ENCODE peak calls at places on chromosomes 13 and 19, in eight cellular contexts. One of them, this sample, is unnamed.

GRCh38 chr19:41887711-41888382 is 4.9 kb downstream of the ARHGEF1 start:
- DNase-seq in H1: peak; percentile 74
- DNase-seq in breast epithelium: peak; percentile 63
- DNase-seq in K562: no peak
- DNase-seq in prostate gland: no peak
- DNase-seq in transverse colon: peak; percentile 77
- DNase-seq in stomach: peak; percentile 76
- DNase-seq in HCT116: peak; percentile 93
- DNase-seq in this sample: no peak

GRCh38 chr13:109301276-109301675 is 485.1 kb downstream of the IRS2 start:
- DNase-seq in breast epithelium: no peak
- DNase-seq in HCT116: no peak
- DNase-seq in K562: no peak
- DNase-seq in stomach: no peak
- DNase-seq in H1: no peak
- DNase-seq in transverse colon: no peak
- DNase-seq in prostate gland: no peak
- DNase-seq in this sample: no peak

GRCh38 chr19:46489445-46490272 is 6.0 kb downstream of the PNMA8B start:
- DNase-seq in prostate gland: no peak
- DNase-seq in K562: peak; percentile 57
- DNase-seq in HCT116: no peak
- DNase-seq in stomach: peak; percentile 50
- DNase-seq in transverse colon: peak; percentile 26
- DNase-seq in H1: peak; percentile 74
- DNase-seq in breast epithelium: no peak
- DNase-seq in this sample: no peak

GRCh38 chr13:49679244-49679643 is 12.0 kb downstream of the EBPL start:
- DNase-seq in transverse colon: no peak
- DNase-seq in stomach: peak; percentile 38
- DNase-seq in H1: no peak
- DNase-seq in prostate gland: no peak
- DNase-seq in HCT116: no peak
- DNase-seq in breast epithelium: no peak
- DNase-seq in K562: no peak
- DNase-seq in this sample: no peak

GRCh38 chr13:76594435-76594834 is 291.8 kb downstream of the KCTD12 start:
- DNase-seq in prostate gland: no peak
- DNase-seq in H1: no peak
- DNase-seq in transverse colon: no peak
- DNase-seq in stomach: no peak
- DNase-seq in HCT116: no peak
- DNase-seq in breast epithelium: no peak
- DNase-seq in K562: no peak
- DNase-seq in this sample: no peak

GRCh38 chr13:27024781-27025492 is 146.7 kb downstream of the USP12 start:
- DNase-seq in HCT116: no peak
- DNase-seq in breast epithelium: no peak
- DNase-seq in H1: no peak
- DNase-seq in transverse colon: no peak
- DNase-seq in K562: no peak
- DNase-seq in stomach: no peak
- DNase-seq in prostate gland: no peak
- DNase-seq in this sample: no peak

GRCh38 chr13:84137292-84137691 is 255.0 kb upstream of the SLITRK1 start:
- DNase-seq in stomach: no peak
- DNase-seq in breast epithelium: no peak
- DNase-seq in K562: no peak
- DNase-seq in H1: no peak
- DNase-seq in HCT116: no peak
- DNase-seq in transverse colon: peak; percentile 25
- DNase-seq in prostate gland: no peak
- DNase-seq in this sample: no peak

GRCh38 chr19:9528757-9529336 is 9.6 kb downstream of the ZNF426 start:
- DNase-seq in transverse colon: no peak
- DNase-seq in prostate gland: no peak
- DNase-seq in H1: no peak
- DNase-seq in breast epithelium: no peak
- DNase-seq in stomach: no peak
- DNase-seq in HCT116: no peak
- DNase-seq in K562: no peak
- DNase-seq in this sample: no peak

GRCh38 chr19:30228726-30229523 is 143.3 kb upstream of the ZNF536 start:
- DNase-seq in prostate gland: no peak
- DNase-seq in breast epithelium: no peak
- DNase-seq in H1: peak; percentile 58
- DNase-seq in stomach: no peak
- DNase-seq in transverse colon: no peak
- DNase-seq in K562: no peak
- DNase-seq in HCT116: no peak
- DNase-seq in this sample: no peak

GRCh38 chr19:41926028-41926860 is 2.0 kb downstream of the ERFL start:
- DNase-seq in prostate gland: no peak
- DNase-seq in H1: no peak
- DNase-seq in K562: no peak
- DNase-seq in HCT116: no peak
- DNase-seq in transverse colon: no peak
- DNase-seq in breast epithelium: no peak
- DNase-seq in stomach: no peak
- DNase-seq in this sample: no peak

GRCh38 chr19:16457195-16457953 is 14.4 kb downstream of the EPS15L1 start:
- DNase-seq in H1: peak; percentile 54
- DNase-seq in K562: peak; percentile 57
- DNase-seq in breast epithelium: no peak
- DNase-seq in stomach: peak; percentile 36
- DNase-seq in prostate gland: no peak
- DNase-seq in HCT116: no peak
- DNase-seq in transverse colon: no peak
- DNase-seq in this sample: no peak

GRCh38 chr13:114234645-114235421 is at the start of gene CDC16:
- DNase-seq in HCT116: peak; percentile 90
- DNase-seq in transverse colon: peak; percentile 95
- DNase-seq in prostate gland: peak; percentile 87
- DNase-seq in breast epithelium: peak; percentile 85
- DNase-seq in stomach: peak; percentile 95
- DNase-seq in H1: peak; percentile 89
- DNase-seq in K562: peak; percentile 92
- DNase-seq in this sample: peak; percentile 97

GRCh38 chr19:8881512-8881911 is 49.3 kb downstream of the MBD3L1 start:
- DNase-seq in stomach: no peak
- DNase-seq in H1: no peak
- DNase-seq in K562: no peak
- DNase-seq in HCT116: no peak
- DNase-seq in breast epithelium: no peak
- DNase-seq in prostate gland: no peak
- DNase-seq in transverse colon: no peak
- DNase-seq in this sample: no peak

GRCh38 chr13:77729502-77730221 is 32.2 kb downstream of the SLAIN1 start:
- DNase-seq in K562: no peak
- DNase-seq in HCT116: no peak
- DNase-seq in H1: no peak
- DNase-seq in stomach: no peak
- DNase-seq in breast epithelium: no peak
- DNase-seq in prostate gland: no peak
- DNase-seq in transverse colon: no peak
- DNase-seq in this sample: no peak

GRCh38 chr13:109704771-109705628 is 81.4 kb downstream of the IRS2 start:
- DNase-seq in K562: no peak
- DNase-seq in H1: no peak
- DNase-seq in HCT116: no peak
- DNase-seq in breast epithelium: no peak
- DNase-seq in transverse colon: peak; percentile 59
- DNase-seq in prostate gland: no peak
- DNase-seq in stomach: peak; percentile 57
- DNase-seq in this sample: no peak

GRCh38 chr13:50107205-50107604 is 92.0 kb downstream of the KCNRG start:
- DNase-seq in H1: no peak
- DNase-seq in prostate gland: no peak
- DNase-seq in K562: no peak
- DNase-seq in stomach: no peak
- DNase-seq in transverse colon: no peak
- DNase-seq in breast epithelium: no peak
- DNase-seq in HCT116: no peak
- DNase-seq in this sample: no peak

GRCh38 chr19:3234800-3235199 is 10.3 kb downstream of the CELF5 start:
- DNase-seq in transverse colon: no peak
- DNase-seq in stomach: no peak
- DNase-seq in HCT116: no peak
- DNase-seq in breast epithelium: no peak
- DNase-seq in H1: peak; percentile 93
- DNase-seq in K562: peak; percentile 62
- DNase-seq in prostate gland: no peak
- DNase-seq in this sample: no peak

GRCh38 chr19:46367434-46367833 is 20.5 kb downstream of the PPP5C start:
- DNase-seq in HCT116: no peak
- DNase-seq in prostate gland: no peak
- DNase-seq in stomach: no peak
- DNase-seq in K562: no peak
- DNase-seq in H1: no peak
- DNase-seq in transverse colon: no peak
- DNase-seq in breast epithelium: no peak
- DNase-seq in this sample: no peak

GRCh38 chr19:6402834-6403608 is 10.1 kb upstream of the GTF2F1 start:
- DNase-seq in stomach: no peak
- DNase-seq in HCT116: no peak
- DNase-seq in prostate gland: no peak
- DNase-seq in breast epithelium: no peak
- DNase-seq in transverse colon: peak; percentile 84
- DNase-seq in H1: no peak
- DNase-seq in K562: peak; percentile 4
- DNase-seq in this sample: no peak

GRCh38 chr19:2266183-2266993 is 10.2 kb upstream of the JSRP1 start:
- DNase-seq in HCT116: no peak
- DNase-seq in stomach: peak; percentile 93
- DNase-seq in breast epithelium: peak; percentile 81
- DNase-seq in prostate gland: peak; percentile 48
- DNase-seq in K562: peak; percentile 60
- DNase-seq in transverse colon: peak; percentile 93
- DNase-seq in H1: no peak
- DNase-seq in this sample: peak; percentile 94

GRCh38 chr19:56109216-56109615 is 11.9 kb downstream of the ZNF787 start:
- DNase-seq in transverse colon: no peak
- DNase-seq in stomach: no peak
- DNase-seq in H1: no peak
- DNase-seq in breast epithelium: no peak
- DNase-seq in prostate gland: no peak
- DNase-seq in K562: no peak
- DNase-seq in HCT116: no peak
- DNase-seq in this sample: no peak

GRCh38 chr19:23996549-23996948 is 81.9 kb downstream of the ZNF726 start:
- DNase-seq in HCT116: peak; percentile 3
- DNase-seq in breast epithelium: no peak
- DNase-seq in stomach: no peak
- DNase-seq in transverse colon: no peak
- DNase-seq in H1: peak; percentile 56
- DNase-seq in K562: peak; percentile 65
- DNase-seq in prostate gland: no peak
- DNase-seq in this sample: no peak

GRCh38 chr13:111929036-111929616 is 137.8 kb upstream of the SOX1 start:
- DNase-seq in stomach: peak; percentile 18
- DNase-seq in breast epithelium: no peak
- DNase-seq in K562: no peak
- DNase-seq in transverse colon: no peak
- DNase-seq in HCT116: no peak
- DNase-seq in H1: no peak
- DNase-seq in prostate gland: no peak
- DNase-seq in this sample: no peak

GRCh38 chr19:1408300-1409203 is 1.2 kb downstream of the DAZAP1 start:
- DNase-seq in breast epithelium: no peak
- DNase-seq in transverse colon: peak; percentile 55
- DNase-seq in stomach: peak; percentile 51
- DNase-seq in HCT116: no peak
- DNase-seq in H1: no peak
- DNase-seq in K562: peak; percentile 70
- DNase-seq in prostate gland: no peak
- DNase-seq in this sample: no peak

GRCh38 chr13:109314101-109314500 is 472.3 kb downstream of the IRS2 start:
- DNase-seq in H1: no peak
- DNase-seq in prostate gland: no peak
- DNase-seq in HCT116: no peak
- DNase-seq in transverse colon: no peak
- DNase-seq in stomach: no peak
- DNase-seq in breast epithelium: no peak
- DNase-seq in K562: no peak
- DNase-seq in this sample: peak; percentile 79

GRCh38 chr19:47032171-47032811 is 12.7 kb downstream of the NPAS1 start:
- DNase-seq in breast epithelium: no peak
- DNase-seq in H1: peak; percentile 90
- DNase-seq in transverse colon: peak; percentile 67
- DNase-seq in prostate gland: peak; percentile 32
- DNase-seq in stomach: peak; percentile 70
- DNase-seq in HCT116: peak; percentile 32
- DNase-seq in K562: peak; percentile 54
- DNase-seq in this sample: no peak

GRCh38 chr19:39824143-39825092 is 9.5 kb downstream of the DYRK1B start:
- DNase-seq in H1: peak; percentile 86
- DNase-seq in K562: no peak
- DNase-seq in transverse colon: peak; percentile 91
- DNase-seq in HCT116: no peak
- DNase-seq in prostate gland: peak; percentile 95
- DNase-seq in stomach: peak; percentile 92
- DNase-seq in breast epithelium: peak; percentile 90
- DNase-seq in this sample: peak; percentile 98
- TF ChIP-seq POLR2AphosphoS5 in H1: peak; percentile 71
- TF ChIP-seq POLR2AphosphoS5 in K562: no peak
- TF ChIP-seq POLR2AphosphoS5 in transverse colon: peak; percentile 80
- TF ChIP-seq POLR2AphosphoS5 in HCT116: no peak
- TF ChIP-seq POLR2AphosphoS5 in prostate gland: peak; percentile 95
- TF ChIP-seq POLR2AphosphoS5 in stomach: peak; percentile 85
- TF ChIP-seq POLR2AphosphoS5 in breast epithelium: peak; percentile 46
- TF ChIP-seq POLR2AphosphoS5 in this sample: peak; percentile 83

GRCh38 chr19:4241824-4242430 is 5.0 kb upstream of the YJU2 start:
- DNase-seq in breast epithelium: no peak
- DNase-seq in H1: no peak
- DNase-seq in prostate gland: no peak
- DNase-seq in transverse colon: no peak
- DNase-seq in stomach: no peak
- DNase-seq in HCT116: no peak
- DNase-seq in K562: no peak
- DNase-seq in this sample: no peak

GRCh38 chr19:4246767-4247593 is at the start of gene YJU2:
- DNase-seq in H1: peak; percentile 98
- DNase-seq in stomach: peak; percentile 99
- DNase-seq in prostate gland: peak; percentile 98
- DNase-seq in HCT116: peak; percentile 99
- DNase-seq in transverse colon: peak; percentile 99
- DNase-seq in breast epithelium: peak; percentile 99
- DNase-seq in K562: peak; percentile 99
- DNase-seq in this sample: peak; percentile 100
- TF ChIP-seq POLR2A in H1: peak; percentile 90
- TF ChIP-seq POLR2A in stomach: no peak
- TF ChIP-seq POLR2A in prostate gland: no peak
- TF ChIP-seq POLR2A in HCT116: peak; percentile 12
- TF ChIP-seq POLR2A in transverse colon: peak; percentile 62
- TF ChIP-seq POLR2A in breast epithelium: no peak
- TF ChIP-seq POLR2A in K562: peak; percentile 93
- TF ChIP-seq POLR2A in this sample: no peak

GRCh38 chr19:38841180-38841766 is 8.5 kb downstream of the HNRNPL start:
- DNase-seq in breast epithelium: no peak
- DNase-seq in HCT116: no peak
- DNase-seq in stomach: no peak
- DNase-seq in K562: no peak
- DNase-seq in prostate gland: no peak
- DNase-seq in transverse colon: no peak
- DNase-seq in H1: no peak
- DNase-seq in this sample: no peak
- H3K4me1 ChIP-seq in breast epithelium: peaks cover 9% of the 10 kb centered on the region
- H3K4me1 ChIP-seq in HCT116: no peaks in the 10 kb centered on the region
- H3K4me1 ChIP-seq in stomach: peaks cover 58% of the 10 kb centered on the region
- H3K4me1 ChIP-seq in K562: no peaks in the 10 kb centered on the region
- H3K4me1 ChIP-seq in prostate gland: peaks cover 22% of the 10 kb centered on the region
- H3K4me1 ChIP-seq in transverse colon: no peaks in the 10 kb centered on the region
- H3K4me1 ChIP-seq in H1: no peaks in the 10 kb centered on the region
- H3K4me1 ChIP-seq in this sample: peaks cover 38% of the 10 kb centered on the region

GRCh38 chr19:10678813-10679212 is 22.4 kb upstream of the QTRT1 start:
- DNase-seq in prostate gland: no peak
- DNase-seq in K562: no peak
- DNase-seq in HCT116: no peak
- DNase-seq in breast epithelium: no peak
- DNase-seq in transverse colon: no peak
- DNase-seq in stomach: no peak
- DNase-seq in H1: no peak
- DNase-seq in this sample: no peak
- TF ChIP-seq POLR2AphosphoS5 in prostate gland: no peak
- TF ChIP-seq POLR2AphosphoS5 in K562: no peak
- TF ChIP-seq POLR2AphosphoS5 in HCT116: no peak
- TF ChIP-seq POLR2AphosphoS5 in breast epithelium: no peak
- TF ChIP-seq POLR2AphosphoS5 in transverse colon: no peak
- TF ChIP-seq POLR2AphosphoS5 in stomach: no peak
- TF ChIP-seq POLR2AphosphoS5 in H1: peak; percentile 15
- TF ChIP-seq POLR2AphosphoS5 in this sample: no peak